ENCODE peak calls at places on chromosomes 4 and X, in five cellular contexts. H is stomach, T is ovary, P is tibial nerve, J is K562. I is an unnamed sample.

GRCh38 chr4:112381996-112382692 is 85.0 kb downstream of the ALPK1 start:
- DNase-seq in H (no peak), T (no peak), P (no peak), J (no peak), I (no peak)

GRCh38 chr4:82528074-82528473 is 33.7 kb downstream of the TMEM150C start:
- DNase-seq in H (no peak), T (no peak), P (no peak), J (no peak), I (no peak)

GRCh38 chr4:10173754-10174749 is 57.5 kb upstream of the WDR1 start:
- DNase-seq in H (peak; percentile 90), T (no peak), P (no peak), J (no peak), I (peak; percentile 85)

GRCh38 chr4:137125011-137125410 is 407.3 kb downstream of the PCDH18 start:
- DNase-seq in H (no peak), T (no peak), P (no peak), J (no peak), I (no peak)

GRCh38 chr4:152310223-152310622 is 225.7 kb downstream of the FBXW7 start:
- DNase-seq in H (no peak), T (no peak), P (no peak), J (no peak), I (no peak)

GRCh38 chr4:120005527-120005926 is 61.1 kb downstream of the MAD2L1 start:
- DNase-seq in H (no peak), T (no peak), P (no peak), J (no peak), I (no peak)

GRCh38 chr4:22385615-22386014 is 130.3 kb downstream of the ADGRA3 start:
- DNase-seq in H (no peak), T (no peak), P (no peak), J (no peak), I (no peak)

GRCh38 chr4:141099326-141099725 is 33.9 kb downstream of the RNF150 start:
- DNase-seq in H (no peak), T (no peak), P (no peak), J (no peak), I (no peak)

DNA sequence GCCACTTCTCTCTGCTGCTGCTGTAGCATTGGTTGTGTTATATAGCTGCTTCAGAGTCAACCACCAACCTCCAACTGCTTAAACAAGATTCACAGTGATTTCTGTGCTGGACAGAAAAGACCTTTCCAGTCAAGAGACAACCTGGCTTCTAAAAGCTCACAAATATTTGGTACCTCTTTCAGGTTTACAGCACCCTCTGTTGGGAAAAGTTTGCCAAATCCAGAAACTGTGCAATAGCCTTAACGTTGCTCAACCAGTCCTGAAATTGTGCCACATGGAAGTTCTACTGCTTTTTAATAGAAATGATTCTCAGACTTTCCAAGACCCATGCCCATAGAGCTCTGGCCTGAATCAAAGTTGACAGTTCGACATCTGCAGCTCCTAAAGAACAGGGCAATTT is 842.1 kb upstream of the HTR2C start:
- DNase-seq in H (no peak), T (no peak), P (no peak), J (no peak), I (no peak)
- TF ChIP-seq CTCF in H (no peak), T (no peak), P (no peak), J (no peak), I (peak; percentile 30)

GRCh38 chrX:130165703-130166502 is at the start of gene AIFM1:
- DNase-seq in H (peak; percentile 90), T (peak; percentile 89), P (peak; percentile 66), J (peak; percentile 93), I (peak; percentile 95)
- TF ChIP-seq POLR2A in H (no peak), T (peak; percentile 46), P (peak; percentile 52), J (peak; percentile 93), I (peak; percentile 62)

GRCh38 chr4:123851521-123851920 is 454.9 kb downstream of the SPRY1 start:
- DNase-seq in H (no peak), T (no peak), P (no peak), J (no peak), I (no peak)

GRCh38 chr4:123862812-123863211 is 466.2 kb downstream of the SPRY1 start:
- DNase-seq in H (no peak), T (no peak), P (no peak), J (no peak), I (no peak)

GRCh38 chr4:123853651-123854050 is 457.1 kb downstream of the SPRY1 start:
- DNase-seq in H (no peak), T (no peak), P (no peak), J (no peak), I (no peak)

GRCh38 chr4:123858465-123858864 is 461.9 kb downstream of the SPRY1 start:
- DNase-seq in H (no peak), T (no peak), P (no peak), J (no peak), I (no peak)

DNA sequence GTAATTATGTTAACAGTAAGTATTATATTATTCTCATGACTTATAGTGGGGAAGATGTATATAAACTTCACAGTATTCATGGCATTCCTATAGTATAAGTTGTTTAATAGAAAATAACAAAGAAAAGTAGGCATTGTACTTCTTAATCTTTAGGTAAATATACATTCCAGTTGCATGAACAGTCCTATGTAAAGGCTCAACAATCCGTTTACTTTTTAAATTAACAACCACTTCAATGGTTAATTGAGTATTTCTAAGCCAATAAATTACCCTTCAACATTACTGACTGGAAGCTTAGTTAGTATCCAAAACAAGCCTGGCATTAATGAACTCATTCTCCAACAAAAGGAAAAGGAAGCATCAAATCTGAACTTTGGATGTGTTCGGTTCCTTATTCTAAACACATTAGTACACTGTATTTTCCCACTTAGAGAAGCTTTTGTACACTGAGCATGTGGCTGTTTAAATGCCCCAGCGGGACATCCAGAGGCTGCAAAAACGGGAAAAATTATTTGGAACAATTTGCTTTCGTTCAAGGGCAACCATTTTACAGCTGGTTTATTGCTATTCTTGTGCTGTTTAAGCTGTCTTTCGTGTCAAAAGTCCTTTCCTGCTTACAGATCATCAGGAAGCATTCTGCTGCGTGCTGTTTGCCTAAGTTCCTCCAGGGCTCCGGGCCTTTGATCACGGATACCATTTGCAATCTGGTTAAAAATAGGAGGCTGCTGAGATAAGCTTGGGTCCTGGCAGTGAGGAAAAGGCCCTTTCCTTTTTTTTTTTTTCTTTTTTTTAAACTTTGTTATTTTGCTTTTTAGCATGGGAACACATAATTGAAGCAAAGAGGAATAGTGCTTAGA is 460.3 kb downstream of the SPRY1 start:
- DNase-seq in H (peak; percentile 36), T (peak; percentile 60), P (no peak), J (no peak), I (no peak)
- TF ChIP-seq CTCF in H (no peak), T (no peak), P (no peak), J (no peak), I (no peak)

GRCh38 chrX:38864165-38864564 is 62.9 kb downstream of the MID1IP1 start:
- DNase-seq in H (no peak), T (no peak), P (no peak), J (no peak), I (no peak)
- TF ChIP-seq POLR2A in H (no peak), T (no peak), P (no peak), J (no peak), I (no peak)

DNA sequence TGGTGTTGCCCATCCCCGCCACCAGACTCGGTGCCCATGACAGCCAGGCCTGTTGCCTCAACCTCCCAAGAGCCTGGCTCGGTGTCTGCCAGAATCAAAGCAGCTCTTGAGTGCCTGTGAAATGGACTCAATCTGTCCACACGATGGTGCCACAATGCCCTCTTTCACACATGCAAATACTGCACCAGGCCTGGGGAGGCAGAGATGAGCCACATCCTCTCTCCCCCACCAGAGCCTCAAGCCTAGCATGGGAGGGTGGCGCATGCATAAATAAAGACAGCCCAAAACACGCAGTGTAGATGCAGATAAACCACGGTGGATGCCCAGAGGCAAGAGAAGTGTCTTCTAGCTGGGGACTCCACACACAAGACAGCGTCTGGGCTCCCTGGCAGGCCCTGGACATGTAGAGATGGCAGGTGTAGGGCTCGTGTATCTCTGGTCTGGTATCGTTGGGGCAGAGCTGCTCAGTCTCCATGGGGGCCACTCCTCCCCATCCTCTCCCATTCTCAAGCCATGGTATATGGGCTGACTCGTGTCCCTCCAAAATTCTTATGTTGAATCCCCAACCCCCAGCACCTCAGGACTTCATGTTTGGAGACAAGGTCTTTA is 65.6 kb downstream of the JAKMIP1 start:
- DNase-seq in H (no peak), T (no peak), P (no peak), J (peak; percentile 19), I (no peak)
- TF ChIP-seq CTCF in H (no peak), T (no peak), P (no peak), J (peak; percentile 50), I (peak; percentile 14)

GRCh38 chr4:5707366-5708133 is 809 bp downstream of the EVC2 start:
- DNase-seq in H (no peak), T (no peak), P (no peak), J (no peak), I (no peak)

GRCh38 chr4:5710065-5710961 is 688 bp upstream of the EVC start:
- DNase-seq in H (no peak), T (no peak), P (no peak), J (no peak), I (no peak)

GRCh38 chr4:5708829-5709680 is 696 bp upstream of the EVC2 start:
- DNase-seq in H (no peak), T (no peak), P (no peak), J (no peak), I (no peak)

GRCh38 chr4:5706486-5707290 is 1.7 kb downstream of the EVC2 start:
- DNase-seq in H (no peak), T (no peak), P (no peak), J (no peak), I (no peak)

GRCh38 chr4:5708171-5708828 is at the start of gene EVC2:
- DNase-seq in H (peak; percentile 60), T (peak; percentile 85), P (peak; percentile 53), J (peak; percentile 14), I (no peak)
- TF ChIP-seq POLR2A in H (no peak), T (peak; percentile 32), P (peak; percentile 42), J (no peak), I (no peak)

DNA sequence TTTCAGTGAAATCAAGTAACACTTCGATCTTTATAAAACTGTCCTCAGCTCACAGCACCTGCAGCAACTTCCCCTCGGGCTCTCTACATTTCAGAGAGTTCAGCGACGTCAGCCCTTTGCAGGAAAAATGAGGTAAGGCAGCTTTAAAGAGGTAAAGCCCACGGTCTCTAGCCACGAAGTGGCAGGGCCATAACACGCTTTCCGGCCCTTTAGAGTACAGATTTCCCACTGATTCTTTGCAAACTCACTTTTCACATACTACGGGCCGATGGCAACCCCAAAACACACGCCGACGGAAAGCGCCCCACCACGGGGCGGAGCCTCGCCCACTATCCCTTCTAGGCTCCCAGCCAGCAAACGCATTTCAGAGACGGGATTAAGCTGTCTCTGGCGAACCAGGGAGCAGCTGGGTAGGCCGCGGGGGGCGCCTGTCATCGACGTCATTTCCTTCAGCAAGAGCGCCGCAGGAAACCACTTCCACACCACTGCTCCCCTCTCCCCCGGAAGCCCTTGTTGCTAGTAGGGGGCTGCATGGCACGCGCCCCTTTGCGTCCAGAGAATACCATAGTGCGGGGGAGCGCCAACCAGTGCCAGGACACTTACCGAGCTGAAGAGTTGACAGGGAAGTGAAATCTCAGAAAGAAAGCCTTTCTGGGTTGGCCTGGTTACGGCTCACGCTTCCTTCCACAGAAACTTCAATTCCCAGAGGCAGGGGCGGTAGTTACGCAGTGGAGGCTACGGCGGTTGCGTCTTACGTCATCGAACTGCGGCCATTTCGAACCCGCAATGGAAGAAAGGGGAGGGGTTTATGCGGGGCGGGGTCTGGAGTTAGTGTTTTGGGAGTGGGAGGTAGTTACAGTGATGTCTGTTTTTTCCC is at the start of gene TRMT10A:
- DNase-seq in H (peak; percentile 96), T (peak; percentile 98), P (peak; percentile 92), J (peak; percentile 83), I (peak; percentile 98)
- TF ChIP-seq CTCF in H (no peak), T (peak; percentile 17), P (peak; percentile 35), J (no peak), I (no peak)

I was measured in right lobe of liver.